ENCODE peak calls at places on chromosomes 5 and 9, in nine cellular contexts. One of them, this sample, is unnamed.

GRCh38 chr5:32651638-32652037 is 59.5 kb upstream of the NPR3 start:
- DNase-seq in CD8-positive, alpha-beta T cell: no peak
- DNase-seq in left ventricle myocardium inferior: no peak
- DNase-seq in adrenal gland: no peak
- DNase-seq in upper lobe of right lung: no peak
- DNase-seq in GM23248: no peak
- DNase-seq in pancreas: no peak
- DNase-seq in foreskin keratinocyte: no peak
- DNase-seq in H1: no peak
- DNase-seq in this sample: no peak

GRCh38 chr5:31531888-31532710 is at the start of the genes C5orf22 and DROSHA:
- DNase-seq in CD8-positive, alpha-beta T cell: peak; percentile 72
- DNase-seq in left ventricle myocardium inferior: peak; percentile 96
- DNase-seq in adrenal gland: peak; percentile 97
- DNase-seq in upper lobe of right lung: peak; percentile 97
- DNase-seq in GM23248: peak; percentile 98
- DNase-seq in pancreas: peak; percentile 94
- DNase-seq in foreskin keratinocyte: peak; percentile 94
- DNase-seq in H1: peak; percentile 91
- DNase-seq in this sample: peak; percentile 87

GRCh38 chr9:125137200-125137599 is 6.1 kb downstream of the SCAI start:
- DNase-seq in CD8-positive, alpha-beta T cell: no peak
- DNase-seq in left ventricle myocardium inferior: no peak
- DNase-seq in adrenal gland: no peak
- DNase-seq in upper lobe of right lung: no peak
- DNase-seq in GM23248: peak; percentile 68
- DNase-seq in pancreas: no peak
- DNase-seq in foreskin keratinocyte: no peak
- DNase-seq in H1: no peak
- DNase-seq in this sample: no peak

GRCh38 chr9:85534340-85534739 is 207.4 kb downstream of the AGTPBP1 start:
- DNase-seq in CD8-positive, alpha-beta T cell: no peak
- DNase-seq in left ventricle myocardium inferior: peak; percentile 32
- DNase-seq in adrenal gland: no peak
- DNase-seq in upper lobe of right lung: no peak
- DNase-seq in GM23248: no peak
- DNase-seq in pancreas: no peak
- DNase-seq in foreskin keratinocyte: no peak
- DNase-seq in H1: no peak
- DNase-seq in this sample: no peak

GRCh38 chr9:127313042-127313560 is 48.5 kb downstream of the GARNL3 start:
- DNase-seq in CD8-positive, alpha-beta T cell: no peak
- DNase-seq in left ventricle myocardium inferior: no peak
- DNase-seq in adrenal gland: no peak
- DNase-seq in upper lobe of right lung: no peak
- DNase-seq in GM23248: no peak
- DNase-seq in pancreas: no peak
- DNase-seq in foreskin keratinocyte: no peak
- DNase-seq in H1: no peak
- DNase-seq in this sample: no peak

GRCh38 chr5:43602456-43602817 is 543 bp upstream of the NNT start:
- DNase-seq in CD8-positive, alpha-beta T cell: no peak
- DNase-seq in left ventricle myocardium inferior: peak; percentile 16
- DNase-seq in adrenal gland: peak; percentile 43
- DNase-seq in upper lobe of right lung: no peak
- DNase-seq in GM23248: peak; percentile 74
- DNase-seq in pancreas: no peak
- DNase-seq in foreskin keratinocyte: peak; percentile 58
- DNase-seq in H1: no peak
- DNase-seq in this sample: no peak

GRCh38 chr5:68178579-68178978 is 37.0 kb upstream of the PIK3R1 start:
- DNase-seq in CD8-positive, alpha-beta T cell: no peak
- DNase-seq in left ventricle myocardium inferior: no peak
- DNase-seq in adrenal gland: no peak
- DNase-seq in upper lobe of right lung: no peak
- DNase-seq in GM23248: no peak
- DNase-seq in pancreas: no peak
- DNase-seq in foreskin keratinocyte: peak; percentile 85
- DNase-seq in H1: no peak
- DNase-seq in this sample: peak; percentile 24

GRCh38 chr5:91110709-91111108 is 272.4 kb downstream of the ARRDC3 start:
- DNase-seq in CD8-positive, alpha-beta T cell: no peak
- DNase-seq in left ventricle myocardium inferior: no peak
- DNase-seq in adrenal gland: no peak
- DNase-seq in upper lobe of right lung: no peak
- DNase-seq in GM23248: peak; percentile 46
- DNase-seq in pancreas: no peak
- DNase-seq in foreskin keratinocyte: no peak
- DNase-seq in H1: no peak
- DNase-seq in this sample: no peak

GRCh38 chr5:141272906-141273305 is 27.7 kb downstream of the PCDHB15 start:
- DNase-seq in CD8-positive, alpha-beta T cell: no peak
- DNase-seq in left ventricle myocardium inferior: no peak
- DNase-seq in adrenal gland: no peak
- DNase-seq in upper lobe of right lung: no peak
- DNase-seq in GM23248: no peak
- DNase-seq in pancreas: no peak
- DNase-seq in foreskin keratinocyte: no peak
- DNase-seq in H1: peak; percentile 44
- DNase-seq in this sample: no peak

GRCh38 chr9:88741335-88741734 is 206.4 kb downstream of the NXNL2 start:
- DNase-seq in CD8-positive, alpha-beta T cell: no peak
- DNase-seq in left ventricle myocardium inferior: no peak
- DNase-seq in adrenal gland: peak; percentile 38
- DNase-seq in upper lobe of right lung: no peak
- DNase-seq in GM23248: no peak
- DNase-seq in pancreas: no peak
- DNase-seq in foreskin keratinocyte: no peak
- DNase-seq in H1: peak; percentile 77
- DNase-seq in this sample: no peak

GRCh38 chr9:136409557-136410455 is 608 bp downstream of the ENTR1 start:
- DNase-seq in CD8-positive, alpha-beta T cell: no peak
- DNase-seq in left ventricle myocardium inferior: no peak
- DNase-seq in adrenal gland: peak; percentile 53
- DNase-seq in upper lobe of right lung: peak; percentile 76
- DNase-seq in GM23248: peak; percentile 78
- DNase-seq in pancreas: no peak
- DNase-seq in foreskin keratinocyte: peak; percentile 26
- DNase-seq in H1: peak; percentile 60
- DNase-seq in this sample: no peak

GRCh38 chr5:54469655-54470054 is 14.2 kb downstream of the HSPB3 start:
- DNase-seq in CD8-positive, alpha-beta T cell: no peak
- DNase-seq in left ventricle myocardium inferior: no peak
- DNase-seq in adrenal gland: no peak
- DNase-seq in upper lobe of right lung: no peak
- DNase-seq in GM23248: peak; percentile 46
- DNase-seq in pancreas: no peak
- DNase-seq in foreskin keratinocyte: no peak
- DNase-seq in H1: no peak
- DNase-seq in this sample: no peak

GRCh38 chr5:33981408-33982171 is 2.9 kb downstream of the SLC45A2 start:
- DNase-seq in CD8-positive, alpha-beta T cell: no peak
- DNase-seq in left ventricle myocardium inferior: no peak
- DNase-seq in adrenal gland: no peak
- DNase-seq in upper lobe of right lung: no peak
- DNase-seq in GM23248: peak; percentile 53
- DNase-seq in pancreas: no peak
- DNase-seq in foreskin keratinocyte: no peak
- DNase-seq in H1: no peak
- DNase-seq in this sample: no peak

GRCh38 chr9:96554801-96555566 is 64.7 kb downstream of the CDC14B start:
- DNase-seq in CD8-positive, alpha-beta T cell: no peak
- DNase-seq in left ventricle myocardium inferior: no peak
- DNase-seq in adrenal gland: no peak
- DNase-seq in upper lobe of right lung: no peak
- DNase-seq in GM23248: peak; percentile 86
- DNase-seq in pancreas: no peak
- DNase-seq in foreskin keratinocyte: no peak
- DNase-seq in H1: no peak
- DNase-seq in this sample: no peak

GRCh38 chr9:89414670-89415069 is 83.2 kb downstream of the SEMA4D start:
- DNase-seq in CD8-positive, alpha-beta T cell: no peak
- DNase-seq in left ventricle myocardium inferior: no peak
- DNase-seq in adrenal gland: no peak
- DNase-seq in upper lobe of right lung: no peak
- DNase-seq in GM23248: no peak
- DNase-seq in pancreas: no peak
- DNase-seq in foreskin keratinocyte: no peak
- DNase-seq in H1: no peak
- DNase-seq in this sample: no peak

GRCh38 chr5:6752236-6752635 is 39.0 kb downstream of the TENT4A start:
- DNase-seq in CD8-positive, alpha-beta T cell: no peak
- DNase-seq in left ventricle myocardium inferior: no peak
- DNase-seq in adrenal gland: no peak
- DNase-seq in upper lobe of right lung: peak; percentile 41
- DNase-seq in GM23248: no peak
- DNase-seq in pancreas: no peak
- DNase-seq in foreskin keratinocyte: no peak
- DNase-seq in H1: no peak
- DNase-seq in this sample: no peak

GRCh38 chr9:72539824-72540347 is 18.5 kb downstream of the TMC1 start:
- DNase-seq in CD8-positive, alpha-beta T cell: no peak
- DNase-seq in left ventricle myocardium inferior: no peak
- DNase-seq in adrenal gland: no peak
- DNase-seq in upper lobe of right lung: no peak
- DNase-seq in GM23248: peak; percentile 18
- DNase-seq in pancreas: no peak
- DNase-seq in foreskin keratinocyte: peak; percentile 81
- DNase-seq in H1: no peak
- DNase-seq in this sample: no peak

GRCh38 chr5:92332039-92332438 is 948.9 kb upstream of the ARRDC3 start:
- DNase-seq in CD8-positive, alpha-beta T cell: no peak
- DNase-seq in left ventricle myocardium inferior: no peak
- DNase-seq in adrenal gland: no peak
- DNase-seq in upper lobe of right lung: no peak
- DNase-seq in GM23248: peak; percentile 65
- DNase-seq in pancreas: no peak
- DNase-seq in foreskin keratinocyte: peak; percentile 31
- DNase-seq in H1: no peak
- DNase-seq in this sample: no peak

DNA sequence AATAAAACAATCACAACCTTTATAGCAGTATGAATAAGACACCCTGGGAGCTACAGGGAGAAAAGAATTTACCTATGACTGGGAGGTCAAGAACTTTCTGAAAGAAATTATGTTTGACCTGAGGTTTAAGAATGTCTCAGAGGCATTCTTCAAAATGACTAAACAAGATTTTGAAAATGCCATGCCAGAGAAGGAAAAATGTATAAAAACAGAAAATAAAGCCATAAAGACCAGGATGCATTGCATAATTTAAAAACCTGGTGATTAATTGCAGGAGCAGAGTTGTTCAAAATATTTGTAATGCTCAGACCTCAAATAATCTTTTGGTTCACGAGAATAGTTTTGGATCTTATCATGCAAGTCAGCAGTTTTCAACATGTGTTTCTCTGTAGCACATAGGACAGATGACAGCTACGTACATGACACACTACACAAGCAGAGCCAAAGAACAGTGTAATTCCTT is 954.7 kb upstream of the ARRDC3 start:
- DNase-seq in CD8-positive, alpha-beta T cell: no peak
- DNase-seq in left ventricle myocardium inferior: no peak
- DNase-seq in adrenal gland: no peak
- DNase-seq in upper lobe of right lung: no peak
- DNase-seq in GM23248: peak; percentile 74
- DNase-seq in pancreas: no peak
- DNase-seq in foreskin keratinocyte: peak; percentile 68
- DNase-seq in H1: no peak
- DNase-seq in this sample: no peak
- H3K27ac ChIP-seq in CD8-positive, alpha-beta T cell: no peak overlapping the region
- H3K27ac ChIP-seq in left ventricle myocardium inferior: peak overlapping the region; percentile 52
- H3K27ac ChIP-seq in adrenal gland: no peak overlapping the region
- H3K27ac ChIP-seq in upper lobe of right lung: no peak overlapping the region
- H3K27ac ChIP-seq in GM23248: peak overlapping the region; percentile 54
- H3K27ac ChIP-seq in pancreas: no peak overlapping the region
- H3K27ac ChIP-seq in foreskin keratinocyte: no peak overlapping the region
- H3K27ac ChIP-seq in H1: no peak overlapping the region
- H3K27ac ChIP-seq in this sample: no peak overlapping the region

GRCh38 chr9:70411141-70411929 is 3.1 kb downstream of the KLF9 start:
- DNase-seq in CD8-positive, alpha-beta T cell: no peak
- DNase-seq in left ventricle myocardium inferior: peak; percentile 64
- DNase-seq in adrenal gland: peak; percentile 66
- DNase-seq in upper lobe of right lung: peak; percentile 72
- DNase-seq in GM23248: peak; percentile 89
- DNase-seq in pancreas: peak; percentile 45
- DNase-seq in foreskin keratinocyte: peak; percentile 32
- DNase-seq in H1: no peak
- DNase-seq in this sample: no peak
- H3K27ac ChIP-seq in CD8-positive, alpha-beta T cell: peak overlapping the region; percentile 94
- H3K27ac ChIP-seq in left ventricle myocardium inferior: peak overlapping the region; percentile 100
- H3K27ac ChIP-seq in adrenal gland: peak overlapping the region; percentile 99
- H3K27ac ChIP-seq in upper lobe of right lung: peak overlapping the region; percentile 100
- H3K27ac ChIP-seq in GM23248: peak overlapping the region; percentile 100
- H3K27ac ChIP-seq in pancreas: peak overlapping the region; percentile 99
- H3K27ac ChIP-seq in foreskin keratinocyte: peak overlapping the region; percentile 95
- H3K27ac ChIP-seq in H1: no peak overlapping the region
- H3K27ac ChIP-seq in this sample: peak overlapping the region; percentile 98

GRCh38 chr9:19894975-19895374 is 106.1 kb upstream of the SLC24A2 start:
- DNase-seq in CD8-positive, alpha-beta T cell: no peak
- DNase-seq in left ventricle myocardium inferior: no peak
- DNase-seq in adrenal gland: no peak
- DNase-seq in upper lobe of right lung: no peak
- DNase-seq in GM23248: peak; percentile 43
- DNase-seq in pancreas: no peak
- DNase-seq in foreskin keratinocyte: no peak
- DNase-seq in H1: no peak
- DNase-seq in this sample: no peak

GRCh38 chr9:19901586-19901985 is 112.7 kb upstream of the SLC24A2 start:
- DNase-seq in CD8-positive, alpha-beta T cell: no peak
- DNase-seq in left ventricle myocardium inferior: no peak
- DNase-seq in adrenal gland: no peak
- DNase-seq in upper lobe of right lung: no peak
- DNase-seq in GM23248: no peak
- DNase-seq in pancreas: no peak
- DNase-seq in foreskin keratinocyte: no peak
- DNase-seq in H1: no peak
- DNase-seq in this sample: no peak

GRCh38 chr9:19896161-19896560 is 107.3 kb upstream of the SLC24A2 start:
- DNase-seq in CD8-positive, alpha-beta T cell: no peak
- DNase-seq in left ventricle myocardium inferior: no peak
- DNase-seq in adrenal gland: no peak
- DNase-seq in upper lobe of right lung: no peak
- DNase-seq in GM23248: no peak
- DNase-seq in pancreas: no peak
- DNase-seq in foreskin keratinocyte: no peak
- DNase-seq in H1: no peak
- DNase-seq in this sample: no peak
- H3K27ac ChIP-seq in CD8-positive, alpha-beta T cell: no peak overlapping the region
- H3K27ac ChIP-seq in left ventricle myocardium inferior: no peak overlapping the region
- H3K27ac ChIP-seq in adrenal gland: no peak overlapping the region
- H3K27ac ChIP-seq in upper lobe of right lung: no peak overlapping the region
- H3K27ac ChIP-seq in GM23248: no peak overlapping the region
- H3K27ac ChIP-seq in pancreas: no peak overlapping the region
- H3K27ac ChIP-seq in foreskin keratinocyte: no peak overlapping the region
- H3K27ac ChIP-seq in H1: no peak overlapping the region
- H3K27ac ChIP-seq in this sample: no peak overlapping the region

DNA sequence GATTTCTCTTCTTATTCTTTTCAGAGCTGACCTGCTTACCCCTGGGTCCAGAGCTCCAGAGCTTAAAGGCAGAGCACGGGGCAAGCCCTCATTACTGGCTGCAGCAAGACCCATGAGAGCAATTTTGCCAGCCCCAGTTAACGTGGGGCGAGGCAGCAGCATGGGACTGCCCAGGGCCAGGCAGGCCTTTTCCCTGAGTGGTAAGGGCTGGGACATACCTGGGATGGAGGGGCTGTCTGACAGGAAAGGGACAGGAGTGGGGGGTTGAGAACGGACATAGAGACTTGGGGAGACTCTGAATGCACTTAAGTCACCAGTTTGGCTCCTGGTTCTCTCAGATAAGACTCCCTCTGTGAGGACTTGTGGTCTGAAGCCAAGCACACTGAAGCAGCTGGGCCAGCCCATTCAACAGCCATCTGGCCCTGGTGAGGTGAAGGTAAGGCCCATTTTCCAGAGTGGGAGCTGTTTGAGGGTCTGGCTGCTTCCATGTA is 26.2 kb downstream of the HMGXB3 start:
- DNase-seq in CD8-positive, alpha-beta T cell: no peak
- DNase-seq in left ventricle myocardium inferior: no peak
- DNase-seq in adrenal gland: no peak
- DNase-seq in upper lobe of right lung: no peak
- DNase-seq in GM23248: no peak
- DNase-seq in pancreas: no peak
- DNase-seq in foreskin keratinocyte: no peak
- DNase-seq in H1: no peak
- DNase-seq in this sample: no peak
- H3K27ac ChIP-seq in CD8-positive, alpha-beta T cell: no peak overlapping the region
- H3K27ac ChIP-seq in left ventricle myocardium inferior: no peak overlapping the region
- H3K27ac ChIP-seq in adrenal gland: no peak overlapping the region
- H3K27ac ChIP-seq in upper lobe of right lung: no peak overlapping the region
- H3K27ac ChIP-seq in GM23248: no peak overlapping the region
- H3K27ac ChIP-seq in pancreas: no peak overlapping the region
- H3K27ac ChIP-seq in foreskin keratinocyte: no peak overlapping the region
- H3K27ac ChIP-seq in H1: no peak overlapping the region
- H3K27ac ChIP-seq in this sample: no peak overlapping the region